ENCODE peak calls at places on chromosomes 1 and 21, in six cellular contexts. One of them, this sample, is unnamed.
A peak's percentile ranks its signal among the peaks of the same experiment; 100 is the strongest.

GRCh38 chr1:187018291-187018690 is 189.5 kb downstream of the PLA2G4A start:
- DNase-seq in tibial nerve: no peak
- DNase-seq in adrenal gland: no peak
- DNase-seq in cardiac muscle cell: no peak
- DNase-seq in small intestine: no peak
- DNase-seq in transverse colon: no peak
- DNase-seq in this sample: no peak

GRCh38 chr1:69947837-69948236 is 257.5 kb downstream of the LRRC40 start:
- DNase-seq in transverse colon: no peak
- DNase-seq in tibial nerve: no peak
- DNase-seq in cardiac muscle cell: no peak
- DNase-seq in adrenal gland: no peak
- DNase-seq in small intestine: no peak
- DNase-seq in this sample: no peak

GRCh38 chr1:81803423-81804103 is 2.8 kb downstream of the ADGRL2 start:
- DNase-seq in tibial nerve: peak; percentile 5
- DNase-seq in small intestine: no peak
- DNase-seq in transverse colon: no peak
- DNase-seq in adrenal gland: peak; percentile 19
- DNase-seq in cardiac muscle cell: peak; percentile 58
- DNase-seq in this sample: peak; percentile 29

GRCh38 chr1:33137800-33138199 is 44.0 kb downstream of the TRIM62 start:
- DNase-seq in transverse colon: no peak
- DNase-seq in cardiac muscle cell: peak; percentile 73
- DNase-seq in small intestine: no peak
- DNase-seq in adrenal gland: peak; percentile 32
- DNase-seq in tibial nerve: no peak
- DNase-seq in this sample: no peak

GRCh38 chr1:112060266-112060665 is 70.8 kb upstream of the KCND3 start:
- DNase-seq in small intestine: no peak
- DNase-seq in adrenal gland: no peak
- DNase-seq in transverse colon: no peak
- DNase-seq in cardiac muscle cell: no peak
- DNase-seq in tibial nerve: no peak
- DNase-seq in this sample: no peak

GRCh38 chr1:30241681-30242080 is 481.7 kb downstream of the MATN1 start:
- DNase-seq in tibial nerve: no peak
- DNase-seq in small intestine: no peak
- DNase-seq in transverse colon: no peak
- DNase-seq in adrenal gland: no peak
- DNase-seq in cardiac muscle cell: no peak
- DNase-seq in this sample: no peak

GRCh38 chr1:59332983-59333382 is 36.1 kb downstream of the FGGY start:
- DNase-seq in cardiac muscle cell: no peak
- DNase-seq in transverse colon: no peak
- DNase-seq in adrenal gland: no peak
- DNase-seq in small intestine: no peak
- DNase-seq in tibial nerve: no peak
- DNase-seq in this sample: no peak

GRCh38 chr21:44464351-44464750 is 9.0 kb downstream of the LRRC3 start:
- DNase-seq in tibial nerve: no peak
- DNase-seq in small intestine: no peak
- DNase-seq in adrenal gland: no peak
- DNase-seq in cardiac muscle cell: no peak
- DNase-seq in transverse colon: no peak
- DNase-seq in this sample: no peak

GRCh38 chr1:29237906-29238600 is 1.7 kb downstream of the PTPRU start:
- DNase-seq in cardiac muscle cell: peak; percentile 54
- DNase-seq in small intestine: no peak
- DNase-seq in transverse colon: peak; percentile 30
- DNase-seq in adrenal gland: peak; percentile 41
- DNase-seq in tibial nerve: no peak
- DNase-seq in this sample: peak; percentile 39

GRCh38 chr1:33442141-33442540 is 11.2 kb upstream of the PHC2 start:
- DNase-seq in adrenal gland: no peak
- DNase-seq in tibial nerve: no peak
- DNase-seq in cardiac muscle cell: no peak
- DNase-seq in small intestine: no peak
- DNase-seq in transverse colon: no peak
- DNase-seq in this sample: no peak

GRCh38 chr1:44040856-44041255 is 9.6 kb upstream of the SLC6A9 start:
- DNase-seq in cardiac muscle cell: no peak
- DNase-seq in adrenal gland: no peak
- DNase-seq in small intestine: no peak
- DNase-seq in transverse colon: no peak
- DNase-seq in tibial nerve: no peak
- DNase-seq in this sample: no peak

GRCh38 chr1:29569971-29570634 is 333.8 kb downstream of the PTPRU start:
- DNase-seq in cardiac muscle cell: no peak
- DNase-seq in transverse colon: no peak
- DNase-seq in small intestine: no peak
- DNase-seq in tibial nerve: no peak
- DNase-seq in adrenal gland: no peak
- DNase-seq in this sample: no peak

GRCh38 chr1:182809414-182809957 is 19.9 kb downstream of the NPL start:
- DNase-seq in transverse colon: no peak
- DNase-seq in adrenal gland: no peak
- DNase-seq in cardiac muscle cell: no peak
- DNase-seq in small intestine: no peak
- DNase-seq in tibial nerve: no peak
- DNase-seq in this sample: no peak

GRCh38 chr1:43558346-43558841 is 27.7 kb downstream of the PTPRF start:
- DNase-seq in transverse colon: peak; percentile 62
- DNase-seq in tibial nerve: no peak
- DNase-seq in cardiac muscle cell: peak; percentile 88
- DNase-seq in adrenal gland: no peak
- DNase-seq in small intestine: peak; percentile 79
- DNase-seq in this sample: peak; percentile 63

GRCh38 chr1:234731371-234732085 is 121.5 kb upstream of the IRF2BP2 start:
- DNase-seq in transverse colon: no peak
- DNase-seq in small intestine: no peak
- DNase-seq in adrenal gland: no peak
- DNase-seq in cardiac muscle cell: no peak
- DNase-seq in tibial nerve: no peak
- DNase-seq in this sample: no peak

DNA sequence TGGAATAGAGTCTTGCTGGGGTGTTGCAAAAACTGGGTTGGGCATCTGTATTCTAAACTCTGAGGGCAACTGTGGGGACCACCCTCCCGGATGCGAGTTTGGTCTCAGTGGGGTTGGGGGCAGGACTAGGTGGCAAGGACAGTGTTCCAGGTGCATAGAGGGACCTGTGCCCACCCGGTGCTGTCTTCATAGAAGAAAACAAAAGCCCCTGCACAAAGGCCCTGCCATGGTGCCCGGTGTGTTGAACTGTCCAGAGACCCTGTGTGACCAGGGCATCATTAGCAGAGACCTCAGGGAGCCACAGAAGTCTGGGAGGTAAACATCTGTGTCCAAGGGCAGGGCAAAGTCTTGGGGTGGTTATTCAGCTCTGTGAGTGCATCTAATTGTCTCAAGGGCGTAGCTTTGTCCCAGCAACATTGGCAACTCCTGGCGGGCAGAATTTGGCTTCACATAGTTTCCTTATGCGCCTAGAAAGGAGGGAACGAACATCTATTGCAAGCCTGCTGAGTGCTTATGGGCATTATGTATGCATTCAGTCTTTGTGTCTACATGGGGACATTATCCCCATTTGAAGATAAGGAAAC is 72.2 kb upstream of the IFFO2 start:
- DNase-seq in cardiac muscle cell: no peak
- DNase-seq in small intestine: no peak
- DNase-seq in transverse colon: no peak
- DNase-seq in tibial nerve: no peak
- DNase-seq in adrenal gland: no peak
- DNase-seq in this sample: no peak
- H3K27ac ChIP-seq in cardiac muscle cell: no peak overlapping the region
- H3K27ac ChIP-seq in small intestine: no peak overlapping the region
- H3K27ac ChIP-seq in transverse colon: no peak overlapping the region
- H3K27ac ChIP-seq in tibial nerve: no peak overlapping the region
- H3K27ac ChIP-seq in adrenal gland: no peak overlapping the region
- H3K27ac ChIP-seq in this sample: no peak overlapping the region

DNA sequence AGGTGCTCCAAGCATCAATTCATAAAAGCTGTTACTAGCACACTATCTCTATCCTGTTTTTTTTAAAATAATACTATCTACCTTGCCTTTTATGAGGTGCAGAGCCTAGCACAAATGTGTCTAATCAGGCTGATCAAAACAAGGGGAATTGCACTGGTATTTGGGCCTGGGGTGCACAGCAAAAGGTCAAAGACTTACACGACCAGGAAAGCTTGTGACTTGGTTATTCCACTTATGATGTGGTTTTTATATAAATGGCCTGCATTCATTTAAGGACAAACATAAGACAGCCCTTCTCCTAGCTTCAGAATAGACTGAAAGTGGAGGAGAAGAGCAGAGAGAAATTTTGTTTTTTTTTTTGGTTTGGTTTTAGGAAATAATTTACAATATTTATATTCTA is 98.4 kb upstream of the SGIP1 start:
- DNase-seq in adrenal gland: no peak
- DNase-seq in cardiac muscle cell: no peak
- DNase-seq in small intestine: no peak
- DNase-seq in tibial nerve: no peak
- DNase-seq in transverse colon: no peak
- DNase-seq in this sample: no peak
- H3K27ac ChIP-seq in adrenal gland: no peak overlapping the region
- H3K27ac ChIP-seq in cardiac muscle cell: no peak overlapping the region
- H3K27ac ChIP-seq in small intestine: no peak overlapping the region
- H3K27ac ChIP-seq in tibial nerve: no peak overlapping the region
- H3K27ac ChIP-seq in transverse colon: no peak overlapping the region
- H3K27ac ChIP-seq in this sample: no peak overlapping the region

GRCh38 chr1:108593448-108593847 is 33.5 kb downstream of the EEIG2 start:
- DNase-seq in tibial nerve: no peak
- DNase-seq in transverse colon: no peak
- DNase-seq in small intestine: no peak
- DNase-seq in adrenal gland: no peak
- DNase-seq in cardiac muscle cell: no peak
- DNase-seq in this sample: no peak

GRCh38 chr1:108590947-108591346 is 31.0 kb downstream of the EEIG2 start:
- DNase-seq in tibial nerve: no peak
- DNase-seq in cardiac muscle cell: no peak
- DNase-seq in transverse colon: no peak
- DNase-seq in small intestine: peak; percentile 36
- DNase-seq in adrenal gland: no peak
- DNase-seq in this sample: no peak

GRCh38 chr1:108591471-108591870 is 31.6 kb downstream of the EEIG2 start:
- DNase-seq in small intestine: no peak
- DNase-seq in transverse colon: no peak
- DNase-seq in adrenal gland: no peak
- DNase-seq in tibial nerve: no peak
- DNase-seq in cardiac muscle cell: no peak
- DNase-seq in this sample: no peak

GRCh38 chr1:108592030-108592759 is 32.3 kb downstream of the EEIG2 start:
- DNase-seq in adrenal gland: no peak
- DNase-seq in transverse colon: no peak
- DNase-seq in small intestine: no peak
- DNase-seq in cardiac muscle cell: no peak
- DNase-seq in tibial nerve: no peak
- DNase-seq in this sample: no peak

GRCh38 chr1:108590436-108590835 is 30.5 kb downstream of the EEIG2 start:
- DNase-seq in tibial nerve: no peak
- DNase-seq in adrenal gland: no peak
- DNase-seq in small intestine: no peak
- DNase-seq in cardiac muscle cell: no peak
- DNase-seq in transverse colon: no peak
- DNase-seq in this sample: no peak
- H3K27ac ChIP-seq in tibial nerve: peak overlapping the region; percentile 81
- H3K27ac ChIP-seq in adrenal gland: no peak overlapping the region
- H3K27ac ChIP-seq in small intestine: peak overlapping the region; percentile 65
- H3K27ac ChIP-seq in cardiac muscle cell: no peak overlapping the region
- H3K27ac ChIP-seq in transverse colon: peak overlapping the region; percentile 66
- H3K27ac ChIP-seq in this sample: peak overlapping the region; percentile 45

GRCh38 chr1:105544475-105544874 is 1512.0 kb upstream of the PRMT6 start:
- DNase-seq in small intestine: no peak
- DNase-seq in transverse colon: no peak
- DNase-seq in cardiac muscle cell: no peak
- DNase-seq in tibial nerve: no peak
- DNase-seq in adrenal gland: no peak
- DNase-seq in this sample: no peak
- H3K27ac ChIP-seq in small intestine: no peak overlapping the region
- H3K27ac ChIP-seq in transverse colon: no peak overlapping the region
- H3K27ac ChIP-seq in cardiac muscle cell: no peak overlapping the region
- H3K27ac ChIP-seq in tibial nerve: no peak overlapping the region
- H3K27ac ChIP-seq in adrenal gland: no peak overlapping the region
- H3K27ac ChIP-seq in this sample: no peak overlapping the region

GRCh38 chr1:39639333-39640130 is at the start of gene HEYL:
- DNase-seq in transverse colon: peak; percentile 85
- DNase-seq in small intestine: peak; percentile 52
- DNase-seq in cardiac muscle cell: peak; percentile 70
- DNase-seq in tibial nerve: peak; percentile 32
- DNase-seq in adrenal gland: peak; percentile 46
- DNase-seq in this sample: peak; percentile 77
- H3K27ac ChIP-seq in transverse colon: peak within 1 kb of the TSS; percentile 66
- H3K27ac ChIP-seq in small intestine: peak within 1 kb of the TSS; percentile 27
- H3K27ac ChIP-seq in cardiac muscle cell: no peak within 1 kb of the TSS
- H3K27ac ChIP-seq in tibial nerve: peak within 1 kb of the TSS; percentile 84
- H3K27ac ChIP-seq in adrenal gland: peak within 1 kb of the TSS; percentile 62
- H3K27ac ChIP-seq in this sample: no peak within 1 kb of the TSS

DNA sequence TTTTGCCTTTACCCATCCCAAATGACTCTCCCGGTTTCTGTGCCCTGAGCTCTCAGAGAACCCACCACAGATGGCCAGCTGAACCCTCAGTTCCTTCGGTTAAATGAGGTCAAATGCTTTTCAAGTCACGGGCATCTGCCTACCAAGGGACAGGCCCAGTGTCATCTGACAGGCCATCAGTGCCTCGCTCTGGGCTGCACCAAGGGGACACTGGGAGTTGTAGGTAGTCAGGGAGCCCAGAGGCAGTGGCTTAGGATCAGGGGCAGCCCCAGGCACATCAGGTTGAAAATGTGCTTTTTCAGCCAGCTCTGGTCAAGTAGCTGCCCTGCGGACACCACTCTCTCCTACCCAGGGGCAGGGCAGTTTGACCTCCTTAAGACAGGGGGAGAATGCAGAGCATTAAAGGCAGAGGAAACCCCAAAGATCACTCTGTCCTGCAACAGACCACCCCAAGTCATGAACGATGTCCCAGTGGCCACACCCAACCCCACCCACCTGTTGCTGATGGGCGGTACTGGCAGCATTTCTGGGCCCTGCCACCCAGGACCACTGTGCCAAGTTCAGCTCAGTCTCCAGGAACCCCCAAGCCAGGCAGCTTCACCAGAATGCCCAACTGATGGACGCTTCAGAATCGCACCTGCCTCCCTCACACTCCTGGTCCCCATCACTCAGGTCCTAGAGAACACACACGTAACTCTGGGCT is 60.7 kb downstream of the CASZ1 start:
- DNase-seq in tibial nerve: no peak
- DNase-seq in transverse colon: no peak
- DNase-seq in adrenal gland: no peak
- DNase-seq in cardiac muscle cell: no peak
- DNase-seq in small intestine: no peak
- DNase-seq in this sample: no peak
- H3K27ac ChIP-seq in tibial nerve: no peak overlapping the region
- H3K27ac ChIP-seq in transverse colon: no peak overlapping the region
- H3K27ac ChIP-seq in adrenal gland: no peak overlapping the region
- H3K27ac ChIP-seq in cardiac muscle cell: peak overlapping the region; percentile 73
- H3K27ac ChIP-seq in small intestine: no peak overlapping the region
- H3K27ac ChIP-seq in this sample: no peak overlapping the region

This sample was measured in colonic mucosa.